ENCODE peak calls at places on chromosomes 16 and 17, in five cellular contexts. D, U, R, C and B are unnamed samples.

GRCh38 chr16:28063611-28064061 is at the start of gene GSG1L:
- DNase-seq in D (no peak), U (no peak), R (no peak), C (no peak), B (no peak)

GRCh38 chr17:17107281-17107680 is 65.0 kb downstream of the MPRIP start:
- DNase-seq in D (no peak), U (no peak), R (no peak), C (no peak), B (no peak)

GRCh38 chr16:17416461-17417221 is 54.1 kb downstream of the XYLT1 start:
- DNase-seq in D (no peak), U (no peak), R (no peak), C (peak; percentile 13), B (no peak)

GRCh38 chr17:69978056-69978646 is 96.9 kb upstream of the KCNJ16 start:
- DNase-seq in D (no peak), U (no peak), R (no peak), C (no peak), B (no peak)

GRCh38 chr16:52561910-52562741 is 15.2 kb upstream of the TOX3 start:
- DNase-seq in D (no peak), U (no peak), R (no peak), C (no peak), B (no peak)

GRCh38 chr17:82892869-82893565 is 53.2 kb upstream of the ZNF750 start:
- DNase-seq in D (no peak), U (no peak), R (no peak), C (peak; percentile 55), B (no peak)

GRCh38 chr16:22977294-22977697 is 163.3 kb downstream of the HS3ST2 start:
- DNase-seq in D (no peak), U (peak; percentile 22), R (peak; percentile 2), C (no peak), B (no peak)

GRCh38 chr16:67565470-67566100 is 3.3 kb downstream of the CTCF start:
- DNase-seq in D (no peak), U (no peak), R (no peak), C (no peak), B (no peak)

GRCh38 chr17:4420692-4421131 is 13.0 kb upstream of the SPNS3 start:
- DNase-seq in D (peak; percentile 20), U (peak; percentile 42), R (peak; percentile 75), C (peak; percentile 37), B (peak; percentile 73)

GRCh38 chr16:65538945-65539344 is 417.1 kb upstream of the CDH11 start:
- DNase-seq in D (no peak), U (no peak), R (no peak), C (no peak), B (no peak)

GRCh38 chr17:58060596-58061191 is 22.5 kb upstream of the DYNLL2 start:
- DNase-seq in D (no peak), U (no peak), R (no peak), C (no peak), B (no peak)

GRCh38 chr17:61338000-61338864 is 61.4 kb upstream of the TBX2 start:
- DNase-seq in D (peak; percentile 68), U (peak; percentile 28), R (no peak), C (no peak), B (peak; percentile 89)

GRCh38 chr17:5555254-5555653 is 29.1 kb downstream of the NLRP1 start:
- DNase-seq in D (peak; percentile 67), U (peak; percentile 82), R (no peak), C (no peak), B (peak; percentile 46)

GRCh38 chr17:79949646-79950292 is 85.9 kb downstream of the TBC1D16 start:
- DNase-seq in D (no peak), U (no peak), R (no peak), C (no peak), B (no peak)

GRCh38 chr17:29591737-29592624 is 951 bp upstream of the ANKRD13B start:
- DNase-seq in D (no peak), U (peak; percentile 98), R (peak; percentile 86), C (peak; percentile 68), B (peak; percentile 81)

GRCh38 chr17:66665194-66665593 is 169.7 kb upstream of the CACNG5 start:
- DNase-seq in D (no peak), U (peak; percentile 20), R (no peak), C (no peak), B (no peak)

GRCh38 chr16:69123894-69124293 is 8.5 kb downstream of the CHTF8 start:
- DNase-seq in D (no peak), U (peak; percentile 33), R (peak; percentile 60), C (peak; percentile 62), B (peak; percentile 82)

GRCh38 chr16:5615868-5616642 is 518.5 kb upstream of the EEF2KMT start:
- DNase-seq in D (no peak), U (peak; percentile 69), R (peak; percentile 21), C (peak; percentile 2), B (no peak)

GRCh38 chr17:50211249-50212120 is 10.1 kb upstream of the COL1A1 start:
- DNase-seq in D (no peak), U (no peak), R (no peak), C (no peak), B (peak; percentile 49)

GRCh38 chr17:78040561-78041400 is 82.3 kb downstream of the TNRC6C start:
- DNase-seq in D (no peak), U (peak; percentile 62), R (no peak), C (peak; percentile 18), B (no peak)

GRCh38 chr17:7132511-7133094 is 18.0 kb upstream of the ASGR2 start:
- DNase-seq in D (no peak), U (no peak), R (no peak), C (peak; percentile 19), B (peak; percentile 34)

GRCh38 chr16:81932668-81933067 is 78.6 kb downstream of the SDR42E1 start:
- DNase-seq in D (no peak), U (no peak), R (no peak), C (no peak), B (no peak)

GRCh38 chr16:66460703-66461102 is 33.6 kb downstream of the BEAN1 start:
- DNase-seq in D (no peak), U (no peak), R (no peak), C (no peak), B (no peak)

GRCh38 chr17:40551091-40551873 is 14.0 kb downstream of the CCR7 start:
- DNase-seq in D (peak; percentile 99), U (no peak), R (peak; percentile 51), C (no peak), B (peak; percentile 98)

GRCh38 chr17:73511716-73512115 is 132.5 kb downstream of the SDK2 start:
- DNase-seq in D (no peak), U (no peak), R (no peak), C (no peak), B (no peak)

GRCh38 chr17:22435231-22435974 is 743.1 kb downstream of the KCNJ18 start:
- DNase-seq in D (no peak), U (no peak), R (no peak), C (no peak), B (no peak)

GRCh38 chr17:66302761-66303626 is 581 bp downstream of the PRKCA start:
- DNase-seq in D (no peak), U (peak; percentile 61), R (peak; percentile 71), C (peak; percentile 27), B (peak; percentile 65)

GRCh38 chr17:64024781-64025731 is 4.6 kb upstream of the ICAM2 start:
- DNase-seq in D (no peak), U (no peak), R (no peak), C (peak; percentile 27), B (no peak)

GRCh38 chr16:75494696-75495601 is at the start of gene CHST6:
- DNase-seq in D (no peak), U (no peak), R (peak; percentile 13), C (no peak), B (peak; percentile 16)

GRCh38 chr17:65208753-65209152 is 71.6 kb downstream of the RGS9 start:
- DNase-seq in D (no peak), U (no peak), R (no peak), C (no peak), B (no peak)

GRCh38 chr17:76265624-76266243 is 586 bp downstream of the UBALD2 start:
- DNase-seq in D (no peak), U (peak; percentile 17), R (peak; percentile 29), C (peak; percentile 48), B (peak; percentile 67)

GRCh38 chr16:26740771-26741170 is 326.0 kb upstream of the C16orf82 start:
- DNase-seq in D (no peak), U (no peak), R (no peak), C (no peak), B (no peak)

GRCh38 chr16:54153240-54153934 is 133.2 kb downstream of the IRX3 start:
- DNase-seq in D (no peak), U (no peak), R (no peak), C (no peak), B (no peak)

GRCh38 chr16:23521037-23521743 is 10.9 kb upstream of the GGA2 start:
- DNase-seq in D (no peak), U (no peak), R (no peak), C (no peak), B (no peak)

GRCh38 chr16:73817500-73817899 is 479.1 kb upstream of the PSMD7 start:
- DNase-seq in D (no peak), U (no peak), R (no peak), C (no peak), B (no peak)

GRCh38 chr16:89410322-89410721 is 80.0 kb downstream of the ANKRD11 start:
- DNase-seq in D (no peak), U (no peak), R (no peak), C (no peak), B (no peak)

GRCh38 chr17:46008591-46008990 is 9.5 kb downstream of the STH start:
- DNase-seq in D (no peak), U (no peak), R (no peak), C (no peak), B (no peak)

GRCh38 chr16:1771072-1771863 is at the start of gene NME3:
- DNase-seq in D (no peak), U (peak; percentile 75), R (peak; percentile 49), C (peak; percentile 64), B (peak; percentile 75)

GRCh38 chr17:30372755-30373154 is 6.0 kb upstream of the CPD start:
- DNase-seq in D (no peak), U (peak; percentile 60), R (no peak), C (no peak), B (no peak)